ENCODE peak calls at places on chromosomes 5 and 9, in ten cellular contexts. A, L, V, C, S, T, Q, K, W and E are unnamed samples.

GRCh38 chr9:87197349-87198130 is 250.2 kb upstream of the GAS1 start:
- DNase-seq in Q (no peak), C (no peak), K (no peak), T (no peak), A (peak; percentile 52), V (no peak), L (no peak), S (no peak), W (no peak), E (no peak)

GRCh38 chr9:78150983-78151356 is 84.9 kb upstream of the CEP78 start:
- DNase-seq in T (no peak), L (no peak), W (no peak), C (no peak), V (no peak), Q (no peak), A (no peak), S (no peak), K (no peak), E (no peak)

GRCh38 chr5:111859031-111859430 is 102.0 kb upstream of the NREP start:
- DNase-seq in W (no peak), V (no peak), K (no peak), Q (no peak), A (no peak), T (no peak), S (no peak), C (no peak), L (peak; percentile 65), E (no peak)

GRCh38 chr5:151923865-151924264 is 786 bp downstream of the GLRA1 start:
- DNase-seq in C (no peak), S (no peak), T (no peak), A (peak; percentile 29), V (no peak), K (peak; percentile 31), L (no peak), Q (no peak), W (peak; percentile 57), E (no peak)

GRCh38 chr9:87179556-87180340 is 232.4 kb upstream of the GAS1 start:
- DNase-seq in V (no peak), L (no peak), Q (no peak), W (no peak), T (no peak), C (peak; percentile 58), A (peak; percentile 86), S (no peak), K (no peak), E (peak; percentile 26)

GRCh38 chr5:98774192-98775046 is 956 bp downstream of the RGMB start:
- DNase-seq in Q (no peak), T (peak; percentile 73), A (peak; percentile 70), S (peak; percentile 70), W (peak; percentile 47), K (no peak), V (peak; percentile 81), C (peak; percentile 63), L (peak; percentile 74), E (no peak)

GRCh38 chr9:35905912-35906679 is at the start of gene HRCT1:
- DNase-seq in C (peak; percentile 85), W (no peak), V (peak; percentile 94), T (peak; percentile 95), L (peak; percentile 94), A (peak; percentile 94), K (no peak), Q (peak; percentile 74), S (no peak), E (peak; percentile 65)

GRCh38 chr5:124683917-124684555 is 62.4 kb downstream of the ZNF608 start:
- DNase-seq in Q (no peak), A (no peak), K (no peak), S (no peak), V (no peak), C (no peak), T (no peak), W (no peak), L (no peak), E (no peak)

GRCh38 chr9:135612437-135612836 is 26.9 kb downstream of the GLT6D1 start:
- DNase-seq in W (no peak), T (no peak), V (no peak), L (no peak), A (no peak), S (no peak), C (no peak), Q (no peak), K (no peak), E (no peak)

GRCh38 chr9:34253460-34253837 is 74.6 kb downstream of the UBAP1 start:
- DNase-seq in C (no peak), A (peak; percentile 58), T (no peak), V (no peak), K (no peak), Q (no peak), W (no peak), S (no peak), L (peak; percentile 70), E (no peak)

GRCh38 chr5:8934455-8934854 is 611.4 kb downstream of the SEMA5A start:
- DNase-seq in W (no peak), V (no peak), T (no peak), K (no peak), S (no peak), L (no peak), C (no peak), Q (no peak), A (peak; percentile 12), E (no peak)
- H3K27ac ChIP-seq in W (no peak overlapping the region), V (no peak overlapping the region), T (no peak overlapping the region), K (no peak overlapping the region), S (no peak overlapping the region), L (no peak overlapping the region), C (no peak overlapping the region), Q (no peak overlapping the region), A (no peak overlapping the region), E (no peak overlapping the region)

GRCh38 chr5:112957409-112957808 is 19.2 kb upstream of the DCP2 start:
- DNase-seq in C (no peak), L (no peak), K (no peak), V (no peak), W (no peak), S (no peak), A (no peak), Q (no peak), T (no peak), E (no peak)

GRCh38 chr5:112957970-112958773 is 18.4 kb upstream of the DCP2 start:
- DNase-seq in W (peak; percentile 60), L (peak; percentile 98), K (no peak), T (peak; percentile 29), A (peak; percentile 90), C (peak; percentile 93), S (no peak), V (peak; percentile 64), Q (peak; percentile 51), E (peak; percentile 74)

GRCh38 chr5:112960316-112960715 is 16.3 kb upstream of the DCP2 start:
- DNase-seq in Q (no peak), A (no peak), L (no peak), T (no peak), S (no peak), V (no peak), W (no peak), C (no peak), K (no peak), E (no peak)

GRCh38 chr5:112958774-112959088 is 17.9 kb upstream of the DCP2 start:
- DNase-seq in T (no peak), Q (no peak), K (no peak), V (no peak), L (no peak), S (no peak), C (no peak), A (no peak), W (no peak), E (no peak)

DNA sequence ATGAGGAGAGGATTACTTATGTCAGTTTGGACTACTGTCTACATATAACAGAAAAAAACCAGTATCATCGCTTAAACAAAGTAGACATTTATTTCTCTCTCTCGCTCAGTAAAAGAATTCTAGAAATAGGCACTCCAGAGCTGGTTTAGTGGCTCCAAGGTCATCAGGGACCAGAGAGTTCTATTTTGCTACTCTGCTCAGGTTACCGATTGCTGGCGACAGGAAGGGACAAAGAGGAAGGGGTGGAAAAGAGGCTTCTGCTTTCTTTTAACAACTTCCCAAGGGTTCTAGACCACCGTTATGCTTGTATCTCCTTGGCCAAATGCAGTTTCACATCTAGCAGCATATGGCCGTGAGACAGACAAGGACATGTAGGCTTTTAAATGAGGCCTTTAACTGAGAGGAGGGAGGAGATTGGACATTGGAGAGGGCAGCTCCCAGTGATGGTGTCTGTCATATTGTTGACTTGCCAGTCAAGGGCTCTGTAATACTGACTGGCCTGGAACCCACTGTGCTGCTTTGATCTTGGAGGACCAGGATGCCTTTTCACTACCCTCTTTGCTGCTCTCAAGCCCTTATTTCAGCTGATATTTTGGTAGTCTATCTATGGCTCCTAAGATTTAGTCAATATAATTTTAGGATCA is 15.6 kb upstream of the DCP2 start:
- DNase-seq in Q (no peak), W (no peak), S (no peak), C (no peak), V (no peak), T (no peak), K (no peak), A (no peak), L (no peak), E (no peak)
- H3K27ac ChIP-seq in Q (no peak overlapping the region), W (no peak overlapping the region), S (no peak overlapping the region), C (peak overlapping the region; percentile 63), V (no peak overlapping the region), T (no peak overlapping the region), K (no peak overlapping the region), A (no peak overlapping the region), L (no peak overlapping the region), E (no peak overlapping the region)

GRCh38 chr5:55232194-55232984 is 1.0 kb downstream of the CCNO start:
- DNase-seq in S (no peak), A (peak; percentile 77), Q (peak; percentile 29), C (peak; percentile 57), T (peak; percentile 49), K (no peak), W (no peak), V (peak; percentile 53), L (no peak), E (no peak)
- H3K27ac ChIP-seq in S (no peak overlapping the region), A (peak overlapping the region; percentile 10), Q (peak overlapping the region; percentile 88), C (peak overlapping the region; percentile 30), T (peak overlapping the region; percentile 33), K (no peak overlapping the region), W (no peak overlapping the region), V (no peak overlapping the region), L (no peak overlapping the region), E (peak overlapping the region; percentile 35)

DNA sequence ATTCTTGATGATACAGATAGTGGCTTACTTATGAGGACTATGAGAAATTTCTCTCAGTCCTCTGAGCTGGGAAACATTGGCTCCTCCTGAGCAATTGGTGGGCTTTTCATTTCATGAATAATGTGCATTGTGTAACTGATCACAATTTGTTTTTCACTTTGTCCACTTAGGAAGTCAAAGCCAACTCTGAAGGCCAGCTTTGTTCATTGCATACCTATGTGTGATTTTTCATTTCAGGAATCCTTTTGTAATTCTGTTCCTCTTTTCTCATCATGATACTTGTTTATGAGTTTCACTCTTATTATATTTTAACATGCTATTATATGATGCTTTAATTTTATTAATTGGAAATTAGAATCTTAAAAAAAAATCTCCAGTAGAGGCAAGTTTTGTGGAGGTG is 483.0 kb downstream of the EBF1 start:
- DNase-seq in Q (no peak), K (no peak), T (no peak), L (no peak), W (no peak), V (no peak), A (no peak), C (no peak), S (no peak), E (no peak)
- H3K27ac ChIP-seq in Q (no peak overlapping the region), K (no peak overlapping the region), T (no peak overlapping the region), L (no peak overlapping the region), W (no peak overlapping the region), V (no peak overlapping the region), A (no peak overlapping the region), C (no peak overlapping the region), S (no peak overlapping the region), E (no peak overlapping the region)